ENCODE peak calls at places on chromosomes 1 and 21, in ten cellular contexts. H, A, E, J, Y, F, G, M, C and P are unnamed samples.

GRCh38 chr21:46083271-46084040 is 14.5 kb upstream of the COL6A2 start:
- DNase-seq in Y (no peak), A (no peak), H (no peak), F (peak; percentile 88), C (no peak), M (no peak), J (no peak), E (no peak), G (no peak), P (no peak)

GRCh38 chr21:42193721-42194120 is 25.2 kb upstream of the ABCG1 start:
- DNase-seq in J (no peak), Y (no peak), H (no peak), A (no peak), E (no peak), G (no peak), F (peak; percentile 50), M (no peak), C (no peak), P (no peak)

GRCh38 chr1:156592910-156593732 is 1.5 kb downstream of the NAXE start:
- DNase-seq in F (no peak), A (no peak), C (no peak), M (no peak), G (no peak), H (no peak), Y (no peak), J (no peak), E (no peak), P (no peak)

GRCh38 chr1:110062612-110063011 is 7.9 kb downstream of the ALX3 start:
- DNase-seq in Y (no peak), J (no peak), G (no peak), F (no peak), C (no peak), H (no peak), E (no peak), M (peak; percentile 71), A (no peak), P (no peak)

GRCh38 chr1:226309398-226310122 is 596 bp upstream of the LIN9 start:
- DNase-seq in G (no peak), J (no peak), H (peak; percentile 40), E (no peak), M (no peak), A (no peak), C (no peak), Y (no peak), F (no peak), P (no peak)

GRCh38 chr1:94102126-94102525 is 18.8 kb downstream of the ABCA4 start:
- DNase-seq in E (no peak), Y (no peak), F (no peak), J (no peak), H (no peak), A (no peak), C (no peak), M (no peak), G (no peak), P (no peak)

GRCh38 chr1:211935448-211935970 is 99.8 kb downstream of the INTS7 start:
- DNase-seq in E (no peak), J (no peak), M (no peak), A (no peak), G (no peak), H (no peak), F (peak; percentile 91), C (no peak), Y (no peak), P (no peak)

GRCh38 chr1:69524010-69524409 is 43.7 kb upstream of the LRRC7 start:
- DNase-seq in F (no peak), J (no peak), A (no peak), Y (no peak), G (no peak), E (no peak), H (no peak), C (no peak), M (no peak), P (no peak)

GRCh38 chr1:47711211-47711847 is 273.5 kb downstream of the FOXD2 start:
- DNase-seq in M (no peak), C (no peak), G (no peak), F (no peak), A (no peak), H (no peak), Y (no peak), E (no peak), J (no peak), P (peak; percentile 15)

GRCh38 chr1:70038025-70038424 is 167.4 kb downstream of the LRRC40 start:
- DNase-seq in J (no peak), Y (no peak), C (no peak), E (no peak), M (no peak), H (no peak), G (no peak), F (no peak), A (no peak), P (no peak)

GRCh38 chr1:162644986-162645314 is 12.7 kb downstream of the DDR2 start:
- DNase-seq in Y (no peak), J (no peak), G (no peak), M (no peak), C (no peak), H (no peak), E (no peak), F (no peak), A (no peak), P (no peak)

GRCh38 chr1:59315529-59316433 is 18.9 kb downstream of the FGGY start:
- DNase-seq in F (no peak), E (no peak), M (no peak), H (no peak), Y (no peak), J (no peak), C (no peak), G (no peak), A (no peak), P (no peak)

GRCh38 chr1:201790261-201790660 is 38.7 kb upstream of the IPO9 start:
- DNase-seq in G (no peak), Y (no peak), H (no peak), M (no peak), E (no peak), F (no peak), C (no peak), J (no peak), A (no peak), P (no peak)
- TF ChIP-seq POLR2AphosphoS5 in G (no peak), Y (no peak), H (no peak), M (no peak), E (no peak), F (peak; percentile 17), C (no peak), J (no peak), A (no peak), P (no peak)

GRCh38 chr1:116809181-116809508 is 54.9 kb downstream of the CD2 start:
- DNase-seq in A (no peak), Y (no peak), H (no peak), M (no peak), G (no peak), C (no peak), J (no peak), F (no peak), E (no peak), P (no peak)

GRCh38 chr1:116806671-116807070 is 52.4 kb downstream of the CD2 start:
- DNase-seq in C (no peak), M (no peak), A (no peak), H (no peak), Y (no peak), E (no peak), G (no peak), F (peak; percentile 82), J (no peak), P (no peak)

GRCh38 chr1:116808476-116809180 is 54.4 kb downstream of the CD2 start:
- DNase-seq in Y (no peak), M (no peak), J (peak; percentile 34), F (peak; percentile 47), E (no peak), H (no peak), C (no peak), G (no peak), A (no peak), P (no peak)

GRCh38 chr1:116807394-116807793 is 53.2 kb downstream of the CD2 start:
- DNase-seq in H (no peak), J (no peak), F (peak; percentile 42), C (no peak), E (no peak), A (no peak), M (no peak), Y (no peak), G (no peak), P (no peak)

GRCh38 chr1:116807871-116808450 is 53.7 kb downstream of the CD2 start:
- DNase-seq in M (no peak), H (no peak), A (no peak), E (no peak), F (peak; percentile 72), C (no peak), Y (no peak), J (no peak), G (no peak), P (no peak)
- H3K36me3 ChIP-seq in M (no peaks in the 10 kb centered on the region), H (no peaks in the 10 kb centered on the region), A (no peaks in the 10 kb centered on the region), E (no peaks in the 10 kb centered on the region), F (no peaks in the 10 kb centered on the region), C (no peaks in the 10 kb centered on the region), Y (no peaks in the 10 kb centered on the region), J (no peaks in the 10 kb centered on the region), G (no peaks in the 10 kb centered on the region), P (no peaks in the 10 kb centered on the region)

DNA sequence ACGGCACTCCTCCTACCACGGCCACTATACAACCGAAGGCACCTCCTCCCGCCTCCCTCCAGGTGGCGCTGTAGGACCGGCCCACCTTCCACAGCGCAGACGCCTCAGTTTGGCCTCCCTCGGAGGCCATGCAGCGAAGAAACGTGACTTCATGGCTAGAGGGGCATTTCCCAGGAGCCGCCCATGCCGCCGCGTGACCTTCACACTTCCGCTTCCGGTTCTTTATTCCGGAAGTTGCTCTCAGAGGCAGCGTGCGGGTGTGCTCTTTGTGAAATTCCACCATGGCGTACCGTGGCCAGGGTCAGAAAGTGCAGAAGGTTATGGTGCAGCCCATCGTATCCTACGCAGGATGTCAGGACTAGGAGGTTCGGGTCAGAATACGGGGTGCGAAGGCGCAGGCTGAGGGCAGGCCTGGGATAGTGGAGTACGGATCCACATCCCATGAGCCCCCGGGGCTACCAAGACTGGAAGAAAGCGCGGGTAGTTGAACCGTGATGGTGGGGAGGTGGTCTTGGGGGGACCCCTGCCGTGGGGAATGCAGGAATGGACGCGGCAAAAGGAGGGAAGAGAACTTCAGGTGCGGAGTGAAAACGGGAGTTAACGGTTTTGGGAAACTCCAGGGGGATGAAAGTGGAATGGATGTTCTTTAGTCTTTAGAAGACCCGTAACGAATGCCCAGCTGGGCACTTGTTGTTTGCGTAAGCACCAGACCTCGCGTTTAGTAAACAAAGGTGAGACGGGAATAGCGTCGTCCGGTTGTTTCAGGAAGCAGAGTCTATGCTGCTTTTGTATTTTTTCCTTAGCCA is at the start of gene SNRPE:
- DNase-seq in H (peak; percentile 99), J (peak; percentile 95), M (peak; percentile 90), C (peak; percentile 96), G (peak; percentile 97), F (peak; percentile 99), E (peak; percentile 95), A (peak; percentile 95), Y (peak; percentile 98), P (peak; percentile 93)
- TF ChIP-seq POLR2AphosphoS5 in H (peak; percentile 74), J (peak; percentile 99), M (peak; percentile 82), C (peak; percentile 87), G (peak; percentile 87), F (peak; percentile 92), E (peak; percentile 86), A (peak; percentile 97), Y (peak; percentile 81), P (peak; percentile 92)

DNA sequence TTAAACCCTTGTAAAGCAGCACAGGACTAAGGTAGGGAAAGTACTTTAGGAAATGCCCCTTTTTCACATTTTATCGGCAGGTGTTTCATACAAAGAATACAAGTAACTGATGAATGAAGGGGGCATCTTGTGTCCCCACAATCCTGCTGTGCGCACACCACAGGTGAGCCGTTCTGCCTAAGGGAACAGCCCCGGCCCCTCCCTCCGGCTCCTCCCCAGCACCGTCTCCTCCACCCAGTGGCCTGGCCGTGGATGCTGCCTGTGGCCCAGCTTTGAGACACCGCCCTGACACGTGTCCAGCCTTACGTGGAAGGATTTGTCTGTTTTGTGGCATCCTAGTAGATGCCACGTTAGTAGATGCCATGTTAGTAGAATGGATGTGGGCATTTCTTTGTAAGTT is 12.8 kb downstream of the FAAP20 start:
- DNase-seq in E (no peak), F (no peak), C (no peak), M (no peak), H (no peak), Y (no peak), J (no peak), G (no peak), A (no peak), P (peak; percentile 41)
- H3K36me3 ChIP-seq in E (no peaks in the 10 kb centered on the region), F (peaks cover 28% of the 10 kb centered on the region), C (peaks cover 8% of the 10 kb centered on the region), M (peaks cover 25% of the 10 kb centered on the region), H (no peaks in the 10 kb centered on the region), Y (peaks cover 3% of the 10 kb centered on the region), J (no peaks in the 10 kb centered on the region), G (no peaks in the 10 kb centered on the region), A (peaks cover 66% of the 10 kb centered on the region), P (no peaks in the 10 kb centered on the region)